ENCODE peak calls at places on chromosome 14, in nine cellular contexts. G, L, Q, D, A, T, V, F and S are unnamed samples.

GRCh38 chr14:101101456-101102056 is 198.0 kb upstream of the RTL1 start:
- DNase-seq in V (no peak), F (peak; percentile 4), D (no peak), T (no peak), L (no peak), G (no peak), Q (no peak), A (no peak), S (peak; percentile 46)

GRCh38 chr14:34211732-34212131 is 250.3 kb downstream of the SPTSSA start:
- DNase-seq in T (peak; percentile 15), A (no peak), G (no peak), V (no peak), D (peak; percentile 45), L (no peak), Q (no peak), F (no peak), S (no peak)

GRCh38 chr14:103748539-103748867 is 32.9 kb downstream of the ZFYVE21 start:
- DNase-seq in A (no peak), V (no peak), T (no peak), Q (peak; percentile 92), D (no peak), L (no peak), F (no peak), G (no peak), S (no peak)

GRCh38 chr14:81127785-81128184 is 93.0 kb downstream of the GTF2A1 start:
- DNase-seq in T (peak; percentile 40), Q (no peak), L (no peak), F (no peak), A (no peak), G (no peak), V (no peak), D (no peak), S (no peak)

GRCh38 chr14:69260979-69261605 is 1.1 kb downstream of the GALNT16 start:
- DNase-seq in A (no peak), D (no peak), L (peak; percentile 51), V (no peak), G (no peak), T (no peak), Q (peak; percentile 55), F (peak; percentile 29), S (no peak)

GRCh38 chr14:54253195-54253947 is 143.4 kb upstream of the CDKN3 start:
- DNase-seq in A (no peak), V (no peak), F (no peak), G (no peak), L (no peak), D (no peak), T (no peak), Q (no peak), S (no peak)

GRCh38 chr14:103008768-103009342 is 48.5 kb downstream of the CDC42BPB start:
- DNase-seq in L (no peak), F (no peak), D (no peak), T (peak; percentile 23), V (no peak), A (no peak), Q (no peak), G (no peak), S (no peak)

GRCh38 chr14:103456167-103456835 is 66.3 kb downstream of the CKB start:
- DNase-seq in V (no peak), G (no peak), F (no peak), A (no peak), D (no peak), T (peak; percentile 78), Q (no peak), L (no peak), S (no peak)

GRCh38 chr14:33986804-33987203 is 35.9 kb upstream of the EGLN3 start:
- DNase-seq in Q (no peak), V (no peak), F (no peak), A (no peak), L (no peak), T (peak; percentile 22), D (no peak), G (no peak), S (no peak)

GRCh38 chr14:60327447-60328331 is 78.7 kb downstream of the PPM1A start:
- DNase-seq in G (no peak), T (peak; percentile 48), D (peak; percentile 47), A (no peak), F (peak; percentile 51), V (peak; percentile 65), L (peak; percentile 17), Q (peak; percentile 96), S (no peak)

GRCh38 chr14:100078997-100079561 is 13.9 kb downstream of the EVL start:
- DNase-seq in D (no peak), V (peak; percentile 78), G (no peak), T (peak; percentile 87), L (no peak), F (peak; percentile 34), A (peak; percentile 17), Q (no peak), S (no peak)

GRCh38 chr14:43041976-43042375 is 1435.3 kb downstream of the LRFN5 start:
- DNase-seq in V (no peak), Q (no peak), D (no peak), G (no peak), A (no peak), F (no peak), L (no peak), T (no peak), S (no peak)

GRCh38 chr14:58607571-58608317 is 30.0 kb upstream of the DACT1 start:
- DNase-seq in T (no peak), D (no peak), F (no peak), L (no peak), Q (no peak), A (no peak), V (no peak), G (no peak), S (no peak)

GRCh38 chr14:52926994-52927393 is 23.9 kb downstream of the FERMT2 start:
- DNase-seq in L (no peak), A (no peak), D (no peak), V (no peak), T (no peak), Q (no peak), G (no peak), F (no peak), S (no peak)

GRCh38 chr14:28949503-28949902 is 182.9 kb downstream of the FOXG1 start:
- DNase-seq in G (no peak), L (no peak), F (no peak), T (no peak), D (no peak), A (no peak), V (no peak), Q (no peak), S (no peak)

GRCh38 chr14:36279306-36280244 is 40.9 kb downstream of the MBIP start:
- DNase-seq in A (no peak), D (no peak), V (no peak), T (no peak), L (no peak), F (no peak), Q (no peak), G (no peak), S (no peak)

GRCh38 chr14:23647619-23648018 is 11.5 kb downstream of the DHRS2 start:
- DNase-seq in V (no peak), A (no peak), D (no peak), Q (no peak), L (no peak), T (no peak), F (no peak), G (no peak), S (no peak)

GRCh38 chr14:62209287-62209899 is 447.2 kb downstream of the SNAPC1 start:
- DNase-seq in A (no peak), D (no peak), F (no peak), L (no peak), V (no peak), G (no peak), Q (no peak), T (peak; percentile 73), S (no peak)

GRCh38 chr14:84208451-84208850 is 1321.5 kb upstream of the FLRT2 start:
- DNase-seq in V (no peak), L (no peak), G (no peak), A (no peak), D (no peak), T (no peak), Q (no peak), F (no peak), S (no peak)

GRCh38 chr14:35821546-35822411 is 4.4 kb upstream of the BRMS1L start:
- DNase-seq in G (no peak), Q (peak; percentile 47), D (no peak), T (peak; percentile 62), A (no peak), L (peak; percentile 43), V (no peak), F (no peak), S (no peak)

GRCh38 chr14:65819567-65819966 is 407.0 kb downstream of the FUT8 start:
- DNase-seq in V (no peak), F (no peak), D (no peak), Q (no peak), L (no peak), T (no peak), G (no peak), A (no peak), S (no peak)
- TF ChIP-seq CTCF in V (no peak), F (no peak), D (no peak), Q (no peak), L (no peak), T (no peak), G (no peak), A (no peak), S (no peak)

DNA sequence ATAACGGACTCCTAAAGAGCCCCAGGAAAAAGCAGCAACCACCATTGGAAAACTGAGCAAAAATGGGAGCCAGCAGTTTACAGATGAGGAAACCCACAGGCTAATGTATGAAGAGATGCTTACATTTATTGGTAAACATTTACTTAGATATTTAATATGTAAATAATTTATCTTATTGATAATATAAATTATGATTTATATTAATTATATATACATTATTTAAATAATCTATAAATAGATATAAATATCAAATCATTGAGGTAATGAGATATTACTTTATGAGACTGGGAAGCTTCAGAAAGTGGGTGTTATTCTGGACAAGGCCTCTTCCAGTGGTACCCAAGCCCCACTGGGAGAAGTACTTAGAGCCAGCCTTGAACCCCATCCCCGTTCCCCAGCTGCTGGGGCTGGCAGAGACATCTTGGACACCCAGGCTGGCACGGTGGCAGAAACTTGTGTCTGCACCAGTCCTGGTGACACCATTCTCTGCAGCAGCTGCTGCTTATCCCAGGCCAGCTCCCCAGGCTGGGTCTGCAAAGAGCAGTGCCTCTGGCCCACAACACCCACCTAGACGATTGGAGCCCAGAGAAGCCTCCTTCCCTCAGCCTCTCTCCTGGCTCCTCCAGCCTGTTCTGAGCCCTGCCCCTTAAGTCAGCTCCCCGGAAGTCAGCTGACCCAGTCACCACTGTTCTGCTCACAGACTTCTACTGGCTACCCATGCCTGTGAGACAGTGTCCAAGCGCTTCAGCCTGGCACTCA is 25.9 kb downstream of the ISCA2 start:
- DNase-seq in A (no peak), T (no peak), Q (no peak), V (peak; percentile 26), G (no peak), D (no peak), F (no peak), L (no peak), S (no peak)
- H3K36me3 ChIP-seq in A (no peaks in the 10 kb centered on the region), T (no peaks in the 10 kb centered on the region), Q (no peaks in the 10 kb centered on the region), V (no peaks in the 10 kb centered on the region), G (no peaks in the 10 kb centered on the region), D (no peaks in the 10 kb centered on the region), F (no peaks in the 10 kb centered on the region), L (no peaks in the 10 kb centered on the region), S (peaks cover 4% of the 10 kb centered on the region)

GRCh38 chr14:50003213-50004021 is 110.5 kb downstream of the ARF6 start:
- DNase-seq in F (peak; percentile 95), A (no peak), G (peak; percentile 43), T (peak; percentile 55), Q (peak; percentile 89), D (peak; percentile 60), L (peak; percentile 45), V (peak; percentile 95), S (peak; percentile 90)
- H3K4me1 ChIP-seq in F (peaks cover 32% of the 10 kb centered on the region), A (peaks cover 23% of the 10 kb centered on the region), G (peaks cover 86% of the 10 kb centered on the region), T (peaks cover 23% of the 10 kb centered on the region), Q (peaks cover 86% of the 10 kb centered on the region), D (peaks cover 43% of the 10 kb centered on the region), L (peaks cover 35% of the 10 kb centered on the region), V (peaks cover 63% of the 10 kb centered on the region), S (no peaks in the 10 kb centered on the region)

GRCh38 chr14:42000450-42000849 is 393.8 kb downstream of the LRFN5 start:
- DNase-seq in F (no peak), L (no peak), V (no peak), A (no peak), D (no peak), Q (no peak), T (no peak), G (no peak), S (no peak)
- TF ChIP-seq CTCF in F (no peak), L (no peak), V (no peak), A (no peak), D (no peak), Q (no peak), T (no peak), G (no peak), S (no peak)